ENCODE peak calls at places on chromosomes 7 and 10, in eight cellular contexts. One of them, this sample, is unnamed.

GRCh38 chr7:1360521-1360971 is 98.7 kb downstream of the MICALL2 start:
- DNase-seq in stimulated activated naive CD8-positive, alpha-beta T cell treated with anti-CD3 and anti-CD28 coated beads, Interleukin-15, amount 100 ng/mL, for 72 hours: no peak
- DNase-seq in activated CD4-positive, alpha-beta T cell treated with anti-CD3 and anti-CD28 coated beads, Interleukin-2, amount 50 U/mL, for 48 hours: no peak
- DNase-seq in tibial nerve: no peak
- DNase-seq in putamen: no peak
- DNase-seq in activated T-cell treated with anti-CD3 and anti-CD28 coated beads, Interleukin-2, amount 50 U/mL, for 72 hours: no peak
- DNase-seq in C1 segment of cervical spinal cord: no peak
- DNase-seq in activated naive CD4-positive, alpha-beta T cell: no peak
- DNase-seq in this sample: no peak

GRCh38 chr7:45199506-45199905 is 41.9 kb downstream of the RAMP3 start:
- DNase-seq in tibial nerve: no peak
- DNase-seq in putamen: no peak
- DNase-seq in activated CD4-positive, alpha-beta T cell treated with anti-CD3 and anti-CD28 coated beads, Interleukin-2, amount 50 U/mL, for 48 hours: no peak
- DNase-seq in C1 segment of cervical spinal cord: no peak
- DNase-seq in stimulated activated naive CD8-positive, alpha-beta T cell treated with anti-CD3 and anti-CD28 coated beads, Interleukin-15, amount 100 ng/mL, for 72 hours: no peak
- DNase-seq in activated naive CD4-positive, alpha-beta T cell: no peak
- DNase-seq in activated T-cell treated with anti-CD3 and anti-CD28 coated beads, Interleukin-2, amount 50 U/mL, for 72 hours: no peak
- DNase-seq in this sample: no peak

GRCh38 chr10:69976795-69977546 is 75.7 kb upstream of the MACROH2A2 start:
- DNase-seq in activated CD4-positive, alpha-beta T cell treated with anti-CD3 and anti-CD28 coated beads, Interleukin-2, amount 50 U/mL, for 48 hours: no peak
- DNase-seq in activated naive CD4-positive, alpha-beta T cell: no peak
- DNase-seq in putamen: no peak
- DNase-seq in activated T-cell treated with anti-CD3 and anti-CD28 coated beads, Interleukin-2, amount 50 U/mL, for 72 hours: no peak
- DNase-seq in C1 segment of cervical spinal cord: no peak
- DNase-seq in tibial nerve: no peak
- DNase-seq in stimulated activated naive CD8-positive, alpha-beta T cell treated with anti-CD3 and anti-CD28 coated beads, Interleukin-15, amount 100 ng/mL, for 72 hours: no peak
- DNase-seq in this sample: no peak

GRCh38 chr7:46178685-46179084 is 257.6 kb upstream of the IGFBP3 start:
- DNase-seq in tibial nerve: no peak
- DNase-seq in C1 segment of cervical spinal cord: no peak
- DNase-seq in putamen: no peak
- DNase-seq in activated naive CD4-positive, alpha-beta T cell: no peak
- DNase-seq in activated CD4-positive, alpha-beta T cell treated with anti-CD3 and anti-CD28 coated beads, Interleukin-2, amount 50 U/mL, for 48 hours: no peak
- DNase-seq in activated T-cell treated with anti-CD3 and anti-CD28 coated beads, Interleukin-2, amount 50 U/mL, for 72 hours: no peak
- DNase-seq in stimulated activated naive CD8-positive, alpha-beta T cell treated with anti-CD3 and anti-CD28 coated beads, Interleukin-15, amount 100 ng/mL, for 72 hours: no peak
- DNase-seq in this sample: no peak

GRCh38 chr10:114336823-114337509 is 67.3 kb downstream of the AFAP1L2 start:
- DNase-seq in activated CD4-positive, alpha-beta T cell treated with anti-CD3 and anti-CD28 coated beads, Interleukin-2, amount 50 U/mL, for 48 hours: no peak
- DNase-seq in putamen: no peak
- DNase-seq in tibial nerve: no peak
- DNase-seq in stimulated activated naive CD8-positive, alpha-beta T cell treated with anti-CD3 and anti-CD28 coated beads, Interleukin-15, amount 100 ng/mL, for 72 hours: no peak
- DNase-seq in activated naive CD4-positive, alpha-beta T cell: no peak
- DNase-seq in activated T-cell treated with anti-CD3 and anti-CD28 coated beads, Interleukin-2, amount 50 U/mL, for 72 hours: no peak
- DNase-seq in C1 segment of cervical spinal cord: no peak
- DNase-seq in this sample: no peak

GRCh38 chr7:50660040-50660829 is 95.0 kb upstream of the DDC start:
- DNase-seq in activated T-cell treated with anti-CD3 and anti-CD28 coated beads, Interleukin-2, amount 50 U/mL, for 72 hours: peak; percentile 37
- DNase-seq in C1 segment of cervical spinal cord: no peak
- DNase-seq in stimulated activated naive CD8-positive, alpha-beta T cell treated with anti-CD3 and anti-CD28 coated beads, Interleukin-15, amount 100 ng/mL, for 72 hours: peak; percentile 34
- DNase-seq in putamen: no peak
- DNase-seq in tibial nerve: no peak
- DNase-seq in activated CD4-positive, alpha-beta T cell treated with anti-CD3 and anti-CD28 coated beads, Interleukin-2, amount 50 U/mL, for 48 hours: peak; percentile 53
- DNase-seq in activated naive CD4-positive, alpha-beta T cell: peak; percentile 17
- DNase-seq in this sample: no peak

GRCh38 chr7:64192775-64193174 is 14.2 kb upstream of the ZNF735 start:
- DNase-seq in activated T-cell treated with anti-CD3 and anti-CD28 coated beads, Interleukin-2, amount 50 U/mL, for 72 hours: no peak
- DNase-seq in activated naive CD4-positive, alpha-beta T cell: no peak
- DNase-seq in C1 segment of cervical spinal cord: no peak
- DNase-seq in activated CD4-positive, alpha-beta T cell treated with anti-CD3 and anti-CD28 coated beads, Interleukin-2, amount 50 U/mL, for 48 hours: no peak
- DNase-seq in stimulated activated naive CD8-positive, alpha-beta T cell treated with anti-CD3 and anti-CD28 coated beads, Interleukin-15, amount 100 ng/mL, for 72 hours: no peak
- DNase-seq in putamen: no peak
- DNase-seq in tibial nerve: no peak
- DNase-seq in this sample: no peak

GRCh38 chr7:146090023-146090645 is 26.5 kb upstream of the CNTNAP2 start:
- DNase-seq in activated CD4-positive, alpha-beta T cell treated with anti-CD3 and anti-CD28 coated beads, Interleukin-2, amount 50 U/mL, for 48 hours: no peak
- DNase-seq in activated naive CD4-positive, alpha-beta T cell: no peak
- DNase-seq in C1 segment of cervical spinal cord: peak; percentile 22
- DNase-seq in stimulated activated naive CD8-positive, alpha-beta T cell treated with anti-CD3 and anti-CD28 coated beads, Interleukin-15, amount 100 ng/mL, for 72 hours: no peak
- DNase-seq in tibial nerve: no peak
- DNase-seq in activated T-cell treated with anti-CD3 and anti-CD28 coated beads, Interleukin-2, amount 50 U/mL, for 72 hours: no peak
- DNase-seq in putamen: peak; percentile 6
- DNase-seq in this sample: no peak

GRCh38 chr10:79176052-79176501 is 107.3 kb downstream of the ZMIZ1 start:
- DNase-seq in C1 segment of cervical spinal cord: no peak
- DNase-seq in activated CD4-positive, alpha-beta T cell treated with anti-CD3 and anti-CD28 coated beads, Interleukin-2, amount 50 U/mL, for 48 hours: no peak
- DNase-seq in putamen: no peak
- DNase-seq in stimulated activated naive CD8-positive, alpha-beta T cell treated with anti-CD3 and anti-CD28 coated beads, Interleukin-15, amount 100 ng/mL, for 72 hours: no peak
- DNase-seq in activated naive CD4-positive, alpha-beta T cell: no peak
- DNase-seq in activated T-cell treated with anti-CD3 and anti-CD28 coated beads, Interleukin-2, amount 50 U/mL, for 72 hours: no peak
- DNase-seq in tibial nerve: no peak
- DNase-seq in this sample: no peak

GRCh38 chr7:134856692-134857091 is 77.3 kb downstream of the CALD1 start:
- DNase-seq in C1 segment of cervical spinal cord: no peak
- DNase-seq in stimulated activated naive CD8-positive, alpha-beta T cell treated with anti-CD3 and anti-CD28 coated beads, Interleukin-15, amount 100 ng/mL, for 72 hours: no peak
- DNase-seq in activated T-cell treated with anti-CD3 and anti-CD28 coated beads, Interleukin-2, amount 50 U/mL, for 72 hours: no peak
- DNase-seq in putamen: no peak
- DNase-seq in activated naive CD4-positive, alpha-beta T cell: no peak
- DNase-seq in tibial nerve: no peak
- DNase-seq in activated CD4-positive, alpha-beta T cell treated with anti-CD3 and anti-CD28 coated beads, Interleukin-2, amount 50 U/mL, for 48 hours: no peak
- DNase-seq in this sample: no peak

GRCh38 chr10:69324583-69324982 is 46.3 kb downstream of the HK1 start:
- DNase-seq in stimulated activated naive CD8-positive, alpha-beta T cell treated with anti-CD3 and anti-CD28 coated beads, Interleukin-15, amount 100 ng/mL, for 72 hours: no peak
- DNase-seq in C1 segment of cervical spinal cord: no peak
- DNase-seq in tibial nerve: no peak
- DNase-seq in activated T-cell treated with anti-CD3 and anti-CD28 coated beads, Interleukin-2, amount 50 U/mL, for 72 hours: no peak
- DNase-seq in activated naive CD4-positive, alpha-beta T cell: no peak
- DNase-seq in activated CD4-positive, alpha-beta T cell treated with anti-CD3 and anti-CD28 coated beads, Interleukin-2, amount 50 U/mL, for 48 hours: no peak
- DNase-seq in putamen: no peak
- DNase-seq in this sample: no peak

GRCh38 chr10:63711866-63712716 is 190.9 kb downstream of the REEP3 start:
- DNase-seq in putamen: peak; percentile 79
- DNase-seq in C1 segment of cervical spinal cord: peak; percentile 56
- DNase-seq in stimulated activated naive CD8-positive, alpha-beta T cell treated with anti-CD3 and anti-CD28 coated beads, Interleukin-15, amount 100 ng/mL, for 72 hours: no peak
- DNase-seq in activated CD4-positive, alpha-beta T cell treated with anti-CD3 and anti-CD28 coated beads, Interleukin-2, amount 50 U/mL, for 48 hours: no peak
- DNase-seq in activated T-cell treated with anti-CD3 and anti-CD28 coated beads, Interleukin-2, amount 50 U/mL, for 72 hours: no peak
- DNase-seq in tibial nerve: peak; percentile 87
- DNase-seq in activated naive CD4-positive, alpha-beta T cell: no peak
- DNase-seq in this sample: no peak

GRCh38 chr7:130922206-130923112 is 188.5 kb upstream of the KLF14 start:
- DNase-seq in stimulated activated naive CD8-positive, alpha-beta T cell treated with anti-CD3 and anti-CD28 coated beads, Interleukin-15, amount 100 ng/mL, for 72 hours: no peak
- DNase-seq in putamen: no peak
- DNase-seq in activated CD4-positive, alpha-beta T cell treated with anti-CD3 and anti-CD28 coated beads, Interleukin-2, amount 50 U/mL, for 48 hours: no peak
- DNase-seq in tibial nerve: no peak
- DNase-seq in activated T-cell treated with anti-CD3 and anti-CD28 coated beads, Interleukin-2, amount 50 U/mL, for 72 hours: no peak
- DNase-seq in C1 segment of cervical spinal cord: no peak
- DNase-seq in activated naive CD4-positive, alpha-beta T cell: no peak
- DNase-seq in this sample: no peak

GRCh38 chr7:95693551-95694333 is 78.6 kb upstream of the DYNC1I1 start:
- DNase-seq in activated naive CD4-positive, alpha-beta T cell: no peak
- DNase-seq in putamen: no peak
- DNase-seq in activated CD4-positive, alpha-beta T cell treated with anti-CD3 and anti-CD28 coated beads, Interleukin-2, amount 50 U/mL, for 48 hours: no peak
- DNase-seq in stimulated activated naive CD8-positive, alpha-beta T cell treated with anti-CD3 and anti-CD28 coated beads, Interleukin-15, amount 100 ng/mL, for 72 hours: no peak
- DNase-seq in activated T-cell treated with anti-CD3 and anti-CD28 coated beads, Interleukin-2, amount 50 U/mL, for 72 hours: no peak
- DNase-seq in C1 segment of cervical spinal cord: no peak
- DNase-seq in tibial nerve: no peak
- DNase-seq in this sample: no peak

GRCh38 chr10:126571203-126571602 is 99.3 kb downstream of the C10orf90 start:
- DNase-seq in C1 segment of cervical spinal cord: no peak
- DNase-seq in activated naive CD4-positive, alpha-beta T cell: no peak
- DNase-seq in activated CD4-positive, alpha-beta T cell treated with anti-CD3 and anti-CD28 coated beads, Interleukin-2, amount 50 U/mL, for 48 hours: no peak
- DNase-seq in putamen: no peak
- DNase-seq in activated T-cell treated with anti-CD3 and anti-CD28 coated beads, Interleukin-2, amount 50 U/mL, for 72 hours: no peak
- DNase-seq in tibial nerve: no peak
- DNase-seq in stimulated activated naive CD8-positive, alpha-beta T cell treated with anti-CD3 and anti-CD28 coated beads, Interleukin-15, amount 100 ng/mL, for 72 hours: no peak
- DNase-seq in this sample: no peak

GRCh38 chr10:129786216-129786615 is 177.9 kb downstream of the EBF3 start:
- DNase-seq in activated naive CD4-positive, alpha-beta T cell: no peak
- DNase-seq in putamen: no peak
- DNase-seq in activated CD4-positive, alpha-beta T cell treated with anti-CD3 and anti-CD28 coated beads, Interleukin-2, amount 50 U/mL, for 48 hours: no peak
- DNase-seq in C1 segment of cervical spinal cord: no peak
- DNase-seq in tibial nerve: no peak
- DNase-seq in activated T-cell treated with anti-CD3 and anti-CD28 coated beads, Interleukin-2, amount 50 U/mL, for 72 hours: no peak
- DNase-seq in stimulated activated naive CD8-positive, alpha-beta T cell treated with anti-CD3 and anti-CD28 coated beads, Interleukin-15, amount 100 ng/mL, for 72 hours: no peak
- DNase-seq in this sample: no peak

GRCh38 chr7:114083714-114084113 is 164.9 kb upstream of the PPP1R3A start:
- DNase-seq in stimulated activated naive CD8-positive, alpha-beta T cell treated with anti-CD3 and anti-CD28 coated beads, Interleukin-15, amount 100 ng/mL, for 72 hours: no peak
- DNase-seq in activated T-cell treated with anti-CD3 and anti-CD28 coated beads, Interleukin-2, amount 50 U/mL, for 72 hours: no peak
- DNase-seq in activated CD4-positive, alpha-beta T cell treated with anti-CD3 and anti-CD28 coated beads, Interleukin-2, amount 50 U/mL, for 48 hours: no peak
- DNase-seq in putamen: no peak
- DNase-seq in tibial nerve: no peak
- DNase-seq in C1 segment of cervical spinal cord: no peak
- DNase-seq in activated naive CD4-positive, alpha-beta T cell: no peak
- DNase-seq in this sample: no peak

GRCh38 chr7:41774966-41775365 is 72.1 kb upstream of the INHBA start:
- DNase-seq in stimulated activated naive CD8-positive, alpha-beta T cell treated with anti-CD3 and anti-CD28 coated beads, Interleukin-15, amount 100 ng/mL, for 72 hours: no peak
- DNase-seq in activated T-cell treated with anti-CD3 and anti-CD28 coated beads, Interleukin-2, amount 50 U/mL, for 72 hours: no peak
- DNase-seq in tibial nerve: no peak
- DNase-seq in activated naive CD4-positive, alpha-beta T cell: no peak
- DNase-seq in putamen: no peak
- DNase-seq in C1 segment of cervical spinal cord: no peak
- DNase-seq in activated CD4-positive, alpha-beta T cell treated with anti-CD3 and anti-CD28 coated beads, Interleukin-2, amount 50 U/mL, for 48 hours: no peak
- DNase-seq in this sample: no peak

GRCh38 chr7:26855421-26855820 is 9.0 kb downstream of the SKAP2 start:
- DNase-seq in activated CD4-positive, alpha-beta T cell treated with anti-CD3 and anti-CD28 coated beads, Interleukin-2, amount 50 U/mL, for 48 hours: no peak
- DNase-seq in tibial nerve: no peak
- DNase-seq in putamen: no peak
- DNase-seq in C1 segment of cervical spinal cord: no peak
- DNase-seq in stimulated activated naive CD8-positive, alpha-beta T cell treated with anti-CD3 and anti-CD28 coated beads, Interleukin-15, amount 100 ng/mL, for 72 hours: no peak
- DNase-seq in activated naive CD4-positive, alpha-beta T cell: no peak
- DNase-seq in activated T-cell treated with anti-CD3 and anti-CD28 coated beads, Interleukin-2, amount 50 U/mL, for 72 hours: no peak
- DNase-seq in this sample: no peak

GRCh38 chr7:42097756-42098155 is 139.3 kb downstream of the GLI3 start:
- DNase-seq in stimulated activated naive CD8-positive, alpha-beta T cell treated with anti-CD3 and anti-CD28 coated beads, Interleukin-15, amount 100 ng/mL, for 72 hours: no peak
- DNase-seq in activated CD4-positive, alpha-beta T cell treated with anti-CD3 and anti-CD28 coated beads, Interleukin-2, amount 50 U/mL, for 48 hours: no peak
- DNase-seq in activated T-cell treated with anti-CD3 and anti-CD28 coated beads, Interleukin-2, amount 50 U/mL, for 72 hours: no peak
- DNase-seq in putamen: no peak
- DNase-seq in tibial nerve: no peak
- DNase-seq in activated naive CD4-positive, alpha-beta T cell: no peak
- DNase-seq in C1 segment of cervical spinal cord: no peak
- DNase-seq in this sample: no peak

GRCh38 chr7:66246549-66247171 is 41.5 kb downstream of the TPST1 start:
- DNase-seq in activated T-cell treated with anti-CD3 and anti-CD28 coated beads, Interleukin-2, amount 50 U/mL, for 72 hours: no peak
- DNase-seq in activated CD4-positive, alpha-beta T cell treated with anti-CD3 and anti-CD28 coated beads, Interleukin-2, amount 50 U/mL, for 48 hours: no peak
- DNase-seq in putamen: no peak
- DNase-seq in activated naive CD4-positive, alpha-beta T cell: no peak
- DNase-seq in stimulated activated naive CD8-positive, alpha-beta T cell treated with anti-CD3 and anti-CD28 coated beads, Interleukin-15, amount 100 ng/mL, for 72 hours: no peak
- DNase-seq in C1 segment of cervical spinal cord: no peak
- DNase-seq in tibial nerve: no peak
- DNase-seq in this sample: no peak

GRCh38 chr10:46544989-46545791 is 11.3 kb downstream of the GPRIN2 start:
- DNase-seq in stimulated activated naive CD8-positive, alpha-beta T cell treated with anti-CD3 and anti-CD28 coated beads, Interleukin-15, amount 100 ng/mL, for 72 hours: no peak
- DNase-seq in putamen: no peak
- DNase-seq in C1 segment of cervical spinal cord: no peak
- DNase-seq in activated T-cell treated with anti-CD3 and anti-CD28 coated beads, Interleukin-2, amount 50 U/mL, for 72 hours: no peak
- DNase-seq in tibial nerve: no peak
- DNase-seq in activated CD4-positive, alpha-beta T cell treated with anti-CD3 and anti-CD28 coated beads, Interleukin-2, amount 50 U/mL, for 48 hours: peak; percentile 14
- DNase-seq in activated naive CD4-positive, alpha-beta T cell: no peak
- DNase-seq in this sample: no peak

This sample was measured in central memory CD8-positive, alpha-beta T cell.